ENCODE peak calls at places on chromosomes 3 and 15, in four cellular contexts. One of them, this sample, is unnamed.

GRCh38 chr3:141776885-141777284 is 13.7 kb downstream of the GRK7 start:
- DNase-seq in hepatocyte: no peak
- DNase-seq in PC-3: no peak
- DNase-seq in fibroblast of lung: no peak
- DNase-seq in this sample: no peak

GRCh38 chr15:66565141-66565595 is 630 bp downstream of the LCTL start:
- DNase-seq in fibroblast of lung: no peak
- DNase-seq in PC-3: no peak
- DNase-seq in hepatocyte: no peak
- DNase-seq in this sample: no peak

GRCh38 chr3:49878686-49879085 is 9.0 kb upstream of the CAMKV start:
- DNase-seq in PC-3: no peak
- DNase-seq in fibroblast of lung: no peak
- DNase-seq in hepatocyte: no peak
- DNase-seq in this sample: no peak

GRCh38 chr15:73930371-73930770 is 4.1 kb downstream of the LOXL1 start:
- DNase-seq in fibroblast of lung: peak; percentile 76
- DNase-seq in PC-3: no peak
- DNase-seq in hepatocyte: peak; percentile 52
- DNase-seq in this sample: no peak

GRCh38 chr3:65888980-65889706 is 149.6 kb downstream of the MAGI1 start:
- DNase-seq in PC-3: peak; percentile 61
- DNase-seq in fibroblast of lung: peak; percentile 96
- DNase-seq in hepatocyte: peak; percentile 21
- DNase-seq in this sample: peak; percentile 28

GRCh38 chr15:57866149-57866736 is 159.7 kb downstream of the POLR2M start:
- DNase-seq in fibroblast of lung: peak; percentile 27
- DNase-seq in PC-3: peak; percentile 69
- DNase-seq in hepatocyte: peak; percentile 71
- DNase-seq in this sample: no peak

GRCh38 chr15:52466134-52466701 is 62.5 kb downstream of the MYO5A start:
- DNase-seq in PC-3: no peak
- DNase-seq in hepatocyte: no peak
- DNase-seq in fibroblast of lung: no peak
- DNase-seq in this sample: no peak

GRCh38 chr3:29605845-29606244 is 325.0 kb downstream of the RBMS3 start:
- DNase-seq in fibroblast of lung: peak; percentile 75
- DNase-seq in hepatocyte: no peak
- DNase-seq in PC-3: peak; percentile 18
- DNase-seq in this sample: no peak

GRCh38 chr3:28317438-28318022 is 31.0 kb upstream of the ZCWPW2 start:
- DNase-seq in PC-3: peak; percentile 61
- DNase-seq in hepatocyte: peak; percentile 62
- DNase-seq in fibroblast of lung: peak; percentile 47
- DNase-seq in this sample: no peak

GRCh38 chr3:149199474-149199873 is 22.2 kb downstream of the CP start:
- DNase-seq in hepatocyte: no peak
- DNase-seq in fibroblast of lung: peak; percentile 67
- DNase-seq in PC-3: peak; percentile 62
- DNase-seq in this sample: no peak

GRCh38 chr3:158768361-158768787 is 33.5 kb upstream of the MFSD1 start:
- DNase-seq in PC-3: peak; percentile 65
- DNase-seq in hepatocyte: peak; percentile 49
- DNase-seq in fibroblast of lung: peak; percentile 78
- DNase-seq in this sample: no peak

GRCh38 chr15:31367021-31367729 is 40.5 kb downstream of the KLF13 start:
- DNase-seq in fibroblast of lung: no peak
- DNase-seq in hepatocyte: no peak
- DNase-seq in PC-3: no peak
- DNase-seq in this sample: no peak

GRCh38 chr15:22952826-22953579 is 27.2 kb downstream of the CYFIP1 start:
- DNase-seq in PC-3: no peak
- DNase-seq in hepatocyte: no peak
- DNase-seq in fibroblast of lung: peak; percentile 69
- DNase-seq in this sample: no peak

GRCh38 chr3:102394517-102394916 is 40.3 kb upstream of the ZPLD1 start:
- DNase-seq in hepatocyte: no peak
- DNase-seq in fibroblast of lung: no peak
- DNase-seq in PC-3: peak; percentile 55
- DNase-seq in this sample: no peak

GRCh38 chr3:136197159-136197715 is 1.1 kb upstream of the MSL2 start:
- DNase-seq in PC-3: no peak
- DNase-seq in hepatocyte: no peak
- DNase-seq in fibroblast of lung: no peak
- DNase-seq in this sample: no peak

GRCh38 chr15:37093480-37094410 is 6.6 kb downstream of the MEIS2 start:
- DNase-seq in PC-3: peak; percentile 76
- DNase-seq in hepatocyte: peak; percentile 42
- DNase-seq in fibroblast of lung: peak; percentile 46
- DNase-seq in this sample: no peak
- H3K27me3 ChIP-seq in PC-3: no peaks in the 10 kb centered on the region
- H3K27me3 ChIP-seq in hepatocyte: peaks cover 34% of the 10 kb centered on the region
- H3K27me3 ChIP-seq in fibroblast of lung: no peaks in the 10 kb centered on the region
- H3K27me3 ChIP-seq in this sample: no peaks in the 10 kb centered on the region

GRCh38 chr3:15401936-15402335 is 25.4 kb downstream of the METTL6 start:
- DNase-seq in hepatocyte: no peak
- DNase-seq in PC-3: no peak
- DNase-seq in fibroblast of lung: no peak
- DNase-seq in this sample: no peak
- H2AFZ ChIP-seq in hepatocyte: no peak overlapping the region
- H2AFZ ChIP-seq in PC-3: no peak overlapping the region
- H2AFZ ChIP-seq in fibroblast of lung: no peak overlapping the region
- H2AFZ ChIP-seq in this sample: no peak overlapping the region

GRCh38 chr3:10948326-10948725 is 44.2 kb upstream of the SLC6A1 start:
- DNase-seq in fibroblast of lung: no peak
- DNase-seq in PC-3: no peak
- DNase-seq in hepatocyte: no peak
- DNase-seq in this sample: no peak
- H3K27me3 ChIP-seq in fibroblast of lung: no peaks in the 10 kb centered on the region
- H3K27me3 ChIP-seq in PC-3: peaks cover 15% of the 10 kb centered on the region
- H3K27me3 ChIP-seq in hepatocyte: peaks cover 2% of the 10 kb centered on the region
- H3K27me3 ChIP-seq in this sample: peaks cover 6% of the 10 kb centered on the region

GRCh38 chr15:72786244-72786641 is 2.7 kb upstream of the ADPGK start:
- DNase-seq in fibroblast of lung: no peak
- DNase-seq in hepatocyte: no peak
- DNase-seq in PC-3: no peak
- DNase-seq in this sample: no peak
- H2AFZ ChIP-seq in fibroblast of lung: no peak overlapping the region
- H2AFZ ChIP-seq in hepatocyte: peak overlapping the region; percentile 33
- H2AFZ ChIP-seq in PC-3: no peak overlapping the region
- H2AFZ ChIP-seq in this sample: no peak overlapping the region

DNA sequence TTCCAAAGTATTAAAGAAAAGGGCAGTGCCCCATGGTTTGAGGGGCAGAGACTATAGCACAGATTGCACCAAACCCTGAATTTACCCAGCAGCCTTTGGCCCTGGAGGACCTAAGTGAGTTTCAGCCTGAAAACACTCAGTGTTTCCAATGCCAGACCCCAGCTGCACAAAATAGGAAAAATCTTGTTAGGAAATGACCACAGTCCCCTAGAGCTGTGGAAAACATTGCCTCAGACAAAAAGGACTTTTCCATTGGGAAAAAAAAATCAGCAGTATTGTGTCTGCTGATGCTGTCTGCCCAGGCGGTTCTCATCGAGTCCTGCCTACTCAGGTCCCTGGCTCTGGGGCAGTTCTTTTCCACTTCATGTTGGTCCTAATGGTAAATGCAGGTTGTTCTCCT is 121.7 kb upstream of the DLG1 start:
- DNase-seq in fibroblast of lung: no peak
- DNase-seq in PC-3: no peak
- DNase-seq in hepatocyte: no peak
- DNase-seq in this sample: no peak
- H3K27me3 ChIP-seq in fibroblast of lung: peaks cover 31% of the 10 kb centered on the region
- H3K27me3 ChIP-seq in PC-3: no peaks in the 10 kb centered on the region
- H3K27me3 ChIP-seq in hepatocyte: no peaks in the 10 kb centered on the region
- H3K27me3 ChIP-seq in this sample: peaks cover 2% of the 10 kb centered on the region

DNA sequence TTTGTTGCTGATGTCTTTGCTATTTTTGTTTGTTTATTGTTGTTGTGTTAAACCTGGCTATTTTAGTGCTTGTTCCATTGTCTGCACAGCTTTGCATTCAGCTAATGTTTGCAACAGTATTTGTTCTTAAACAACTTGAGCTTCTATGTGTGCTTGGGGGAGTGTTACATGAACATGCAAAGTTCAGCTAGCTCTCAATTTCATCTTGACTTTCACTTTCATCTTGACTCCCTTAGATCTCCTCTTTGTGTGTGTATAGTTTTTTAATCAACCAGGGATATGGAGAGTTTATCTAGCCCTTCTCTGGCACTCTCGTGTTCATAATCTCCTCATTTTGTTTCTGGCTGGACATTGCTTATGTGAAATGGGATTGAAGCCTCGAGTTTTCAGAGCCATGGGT is 212.4 kb upstream of the ZBTB20 start:
- DNase-seq in fibroblast of lung: peak; percentile 52
- DNase-seq in hepatocyte: no peak
- DNase-seq in PC-3: no peak
- DNase-seq in this sample: no peak
- H2AFZ ChIP-seq in fibroblast of lung: peak overlapping the region; percentile 56
- H2AFZ ChIP-seq in hepatocyte: no peak overlapping the region
- H2AFZ ChIP-seq in PC-3: peak overlapping the region; percentile 32
- H2AFZ ChIP-seq in this sample: no peak overlapping the region

DNA sequence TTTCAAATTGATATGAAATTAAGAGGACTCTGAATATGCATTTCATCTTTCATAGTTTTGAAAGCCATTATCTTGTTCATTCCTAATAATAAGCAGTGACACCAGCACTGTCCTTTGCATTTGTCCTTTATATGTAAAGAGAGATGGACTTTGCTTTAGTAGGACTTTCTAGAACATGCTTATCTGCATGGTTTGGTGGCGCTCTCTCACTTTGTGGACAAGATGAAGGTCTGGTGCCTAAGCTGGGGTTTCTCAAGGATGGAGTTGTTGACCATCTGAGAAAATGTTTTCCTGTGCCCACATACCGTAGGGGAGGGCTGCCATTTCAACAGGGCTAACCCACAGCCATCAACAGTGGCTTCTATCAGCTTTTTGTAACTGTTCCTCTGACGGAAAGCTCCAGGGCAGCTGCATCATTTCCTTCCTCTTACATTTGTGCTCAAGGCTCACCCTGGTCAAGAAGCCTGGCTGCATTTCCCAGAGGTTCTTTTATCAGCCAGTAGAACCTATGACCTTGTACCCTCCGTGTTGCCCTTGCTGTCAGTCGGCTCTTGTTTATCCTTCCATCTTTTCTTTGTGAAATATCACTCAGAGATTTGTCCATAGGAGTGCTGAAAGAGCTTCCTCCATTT is 44.5 kb downstream of the ABHD2 start:
- DNase-seq in hepatocyte: no peak
- DNase-seq in PC-3: no peak
- DNase-seq in fibroblast of lung: no peak
- DNase-seq in this sample: no peak
- H3K27me3 ChIP-seq in hepatocyte: no peaks in the 10 kb centered on the region
- H3K27me3 ChIP-seq in PC-3: no peaks in the 10 kb centered on the region
- H3K27me3 ChIP-seq in fibroblast of lung: no peaks in the 10 kb centered on the region
- H3K27me3 ChIP-seq in this sample: no peaks in the 10 kb centered on the region

DNA sequence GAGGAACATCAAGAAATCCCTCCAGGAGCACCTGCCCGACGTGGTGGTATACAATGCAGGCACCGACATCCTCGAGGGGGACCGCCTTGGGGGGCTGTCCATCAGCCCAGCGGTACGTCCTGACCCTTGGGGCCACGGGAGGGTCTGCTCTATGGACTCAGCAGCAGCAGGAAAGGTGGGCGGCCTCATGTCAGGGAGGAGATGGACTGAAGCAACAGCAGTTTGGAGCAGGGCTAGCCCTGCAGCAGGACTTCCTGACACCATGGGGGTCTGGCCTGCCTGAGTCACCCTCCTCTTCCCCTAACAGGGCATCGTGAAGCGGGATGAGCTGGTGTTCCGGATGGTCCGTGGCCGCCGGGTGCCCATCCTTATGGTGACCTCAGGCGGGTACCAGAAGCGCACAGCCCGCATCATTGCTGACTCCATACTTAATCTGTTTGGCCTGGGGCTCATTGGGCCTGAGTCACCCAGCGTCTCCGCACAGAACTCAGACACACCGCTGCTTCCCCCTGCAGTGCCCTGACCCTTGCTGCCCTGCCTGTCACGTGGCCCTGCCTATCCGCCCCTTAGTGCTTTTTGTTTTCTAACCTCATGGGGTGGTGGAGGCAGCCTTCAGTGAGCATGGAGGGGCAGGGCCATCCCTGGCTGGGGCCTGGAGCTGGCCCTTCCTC is 24.2 kb downstream of the HDAC11 start:
- DNase-seq in fibroblast of lung: no peak
- DNase-seq in hepatocyte: no peak
- DNase-seq in PC-3: peak; percentile 87
- DNase-seq in this sample: no peak
- H2AFZ ChIP-seq in fibroblast of lung: no peak overlapping the region
- H2AFZ ChIP-seq in hepatocyte: no peak overlapping the region
- H2AFZ ChIP-seq in PC-3: no peak overlapping the region
- H2AFZ ChIP-seq in this sample: no peak overlapping the region